ENCODE peak calls at places on chromosome 19, in six cellular contexts. T, H, J, W, D and R are unnamed samples.
A peak's percentile ranks its signal among the peaks of the same experiment; 100 is the strongest.

GRCh38 chr19:54473071-54473941 is at the start of gene CDC42EP5:
- DNase-seq in T (peak; percentile 46), H (peak; percentile 73), J (no peak), W (peak; percentile 79), D (no peak), R (no peak)

GRCh38 chr19:37227996-37228395 is 10.0 kb downstream of the ZNF383 start:
- DNase-seq in T (no peak), H (no peak), J (peak; percentile 4), W (no peak), D (no peak), R (no peak)

GRCh38 chr19:6587093-6587820 is 3.7 kb downstream of the CD70 start:
- DNase-seq in T (no peak), H (no peak), J (no peak), W (no peak), D (no peak), R (no peak)

GRCh38 chr19:19482785-19483625 is 32.3 kb downstream of the TSSK6 start:
- DNase-seq in T (no peak), H (no peak), J (no peak), W (no peak), D (no peak), R (no peak)

GRCh38 chr19:43651758-43652545 is 12.3 kb upstream of the CADM4 start:
- DNase-seq in T (peak; percentile 67), H (no peak), J (peak; percentile 48), W (peak; percentile 64), D (no peak), R (no peak)

GRCh38 chr19:9348671-9349070 is 14.1 kb upstream of the ZNF177 start:
- DNase-seq in T (no peak), H (no peak), J (no peak), W (no peak), D (no peak), R (no peak)

GRCh38 chr19:46710687-46711086 is 6.2 kb downstream of the PRKD2 start:
- DNase-seq in T (no peak), H (no peak), J (no peak), W (no peak), D (no peak), R (no peak)

GRCh38 chr19:39341122-39341719 is 1.0 kb upstream of the SAMD4B start:
- DNase-seq in T (peak; percentile 51), H (peak; percentile 85), J (no peak), W (peak; percentile 37), D (no peak), R (no peak)

GRCh38 chr19:46474211-46474610 is 2.8 kb upstream of the PNMA8A start:
- DNase-seq in T (no peak), H (no peak), J (no peak), W (no peak), D (no peak), R (no peak)

GRCh38 chr19:6736169-6736916 is 1.0 kb downstream of the GPR108 start:
- DNase-seq in T (peak; percentile 72), H (peak; percentile 93), J (no peak), W (peak; percentile 81), D (no peak), R (peak; percentile 45)

GRCh38 chr19:7366701-7367420 is 18.1 kb downstream of the ARHGEF18 start:
- DNase-seq in T (no peak), H (no peak), J (peak; percentile 57), W (no peak), D (no peak), R (no peak)